ENCODE peak calls at places on chromosome 5, in nine cellular contexts. B, D, F, R, Z, G, H, U and T are unnamed samples.

GRCh38 chr5:134600600-134600999 is 32.0 kb downstream of the SAR1B start:
- DNase-seq in Z (peak), D (no peak), H (no peak), F (no peak), B (no peak), U (no peak), R (no peak), G (no peak), T (no peak)

GRCh38 chr5:38463634-38464521 is 92.6 kb downstream of the LIFR start:
- DNase-seq in R (no peak), Z (peak), F (peak), G (no peak), H (no peak), U (no peak), D (peak), B (no peak), T (no peak)

GRCh38 chr5:36060516-36060885 is 6.2 kb downstream of the UGT3A2 start:
- DNase-seq in R (no peak), H (no peak), F (no peak), U (no peak), G (no peak), D (no peak), Z (peak), B (no peak), T (no peak)

GRCh38 chr5:37248970-37249819 is at the start of gene CPLANE1:
- DNase-seq in U (peak), H (peak), G (peak), Z (peak), D (peak), R (peak), B (peak), F (peak), T (peak)

GRCh38 chr5:34003941-34004340 is 3.9 kb downstream of the AMACR start:
- DNase-seq in B (no peak), G (no peak), Z (no peak), F (no peak), R (no peak), U (no peak), D (no peak), H (no peak), T (no peak)

GRCh38 chr5:56696900-56697299 is 118.4 kb upstream of the MAP3K1 start:
- DNase-seq in B (no peak), Z (peak), H (no peak), R (no peak), D (peak), G (no peak), U (no peak), F (peak), T (no peak)

GRCh38 chr5:56358703-56359428 is 125.7 kb upstream of the ANKRD55 start:
- DNase-seq in D (no peak), G (no peak), Z (no peak), U (no peak), F (no peak), H (no peak), B (no peak), R (peak), T (no peak)

GRCh38 chr5:82470185-82470584 is 192.0 kb upstream of the RPS23 start:
- DNase-seq in H (no peak), B (no peak), G (no peak), U (no peak), R (no peak), F (no peak), D (no peak), Z (no peak), T (no peak)

GRCh38 chr5:139855451-139855850 is 59.8 kb downstream of the PSD2 start:
- DNase-seq in B (no peak), D (no peak), R (no peak), H (no peak), U (no peak), Z (no peak), F (no peak), G (no peak), T (no peak)

GRCh38 chr5:151750121-151750520 is 8.3 kb downstream of the ATOX1 start:
- DNase-seq in F (no peak), B (no peak), H (no peak), U (no peak), D (no peak), Z (no peak), G (no peak), R (no peak), T (no peak)

GRCh38 chr5:133398646-133399081 is 213.7 kb downstream of the FSTL4 start:
- DNase-seq in R (no peak), G (peak), F (no peak), Z (no peak), U (no peak), B (peak), H (no peak), D (no peak), T (no peak)

GRCh38 chr5:122704247-122705036 is 70.4 kb upstream of the SNX2 start:
- DNase-seq in H (no peak), B (no peak), Z (peak), G (no peak), F (no peak), D (peak), R (no peak), U (no peak), T (no peak)

DNA sequence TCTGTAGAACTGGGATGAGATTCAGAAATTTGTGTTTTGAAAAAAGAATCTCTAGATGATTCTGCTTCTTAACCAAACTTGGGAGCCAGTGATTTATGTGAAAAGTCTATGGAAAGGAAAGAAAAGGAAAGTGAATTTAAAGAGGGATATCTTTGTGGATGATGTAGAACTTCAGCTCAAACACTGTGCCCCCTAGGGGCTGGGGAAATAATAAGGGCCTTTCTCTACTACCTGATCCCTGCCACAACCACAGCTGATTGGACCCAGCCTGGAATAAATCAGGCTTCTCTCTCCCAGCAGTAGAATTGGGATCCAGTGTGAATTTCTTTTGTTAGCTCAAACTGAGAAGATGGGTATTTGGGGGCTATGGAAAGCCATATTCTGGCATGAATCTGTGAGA is 155.0 kb downstream of the PRELID2 start:
- DNase-seq in D (no peak), R (no peak), G (no peak), B (no peak), H (no peak), U (no peak), Z (no peak), F (no peak), T (no peak)
- TF ChIP-seq CTCF in D (no peak), R (peak), G (no peak), B (peak), H (peak), U (no peak), Z (no peak), F (peak), T (no peak)

GRCh38 chr5:154971501-154971900 is 30.6 kb downstream of the MRPL22 start:
- DNase-seq in D (no peak), U (no peak), H (no peak), Z (no peak), R (no peak), G (no peak), F (no peak), B (no peak), T (no peak)

GRCh38 chr5:154968953-154969352 is 28.1 kb downstream of the MRPL22 start:
- DNase-seq in D (no peak), U (no peak), F (no peak), Z (no peak), B (no peak), R (no peak), H (no peak), G (no peak), T (no peak)

GRCh38 chr5:154970759-154971158 is 29.9 kb downstream of the MRPL22 start:
- DNase-seq in U (no peak), F (no peak), Z (peak), D (no peak), G (no peak), B (no peak), R (no peak), H (no peak), T (no peak)

GRCh38 chr5:154977409-154977808 is 36.1 kb upstream of the KIF4B start:
- DNase-seq in R (no peak), G (no peak), U (no peak), Z (no peak), D (peak), B (no peak), H (no peak), F (no peak), T (no peak)

GRCh38 chr5:154972476-154973080 is 31.7 kb downstream of the MRPL22 start:
- DNase-seq in B (no peak), Z (peak), H (no peak), U (peak), R (peak), D (peak), F (peak), G (no peak), T (no peak)
- TF ChIP-seq CTCF in B (peak), Z (peak), H (no peak), U (no peak), R (peak), D (peak), F (peak), G (peak), T (no peak)

DNA sequence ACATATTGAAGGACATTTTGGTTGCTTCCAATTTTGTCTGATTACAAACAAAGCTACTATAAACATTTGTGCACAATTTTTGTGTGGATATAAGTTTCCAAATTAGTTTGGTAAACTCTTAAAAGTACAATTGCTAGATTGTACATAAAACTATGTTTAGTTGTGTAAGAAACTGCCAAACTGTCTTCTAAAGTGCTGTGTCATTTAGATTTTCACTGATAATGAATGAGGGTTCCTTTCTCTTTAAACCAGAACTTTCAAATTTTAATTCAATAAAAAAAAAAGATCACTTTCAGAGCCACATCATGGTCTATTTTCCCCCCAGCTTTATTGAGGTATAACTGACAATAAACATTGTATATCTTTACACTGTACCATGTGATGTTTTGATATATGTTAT is 74.0 kb upstream of the TRPC7 start:
- DNase-seq in D (no peak), Z (no peak), H (no peak), U (no peak), G (no peak), B (no peak), R (no peak), F (no peak), T (no peak)
- TF ChIP-seq CTCF in D (no peak), Z (no peak), H (no peak), U (no peak), G (no peak), B (no peak), R (no peak), F (no peak), T (no peak)

GRCh38 chr5:23223846-23224245 is 283.6 kb upstream of the PRDM9 start:
- DNase-seq in D (peak), H (no peak), B (no peak), G (no peak), Z (no peak), F (no peak), R (no peak), U (no peak), T (no peak)
- TF ChIP-seq CTCF in D (no peak), H (no peak), B (no peak), G (no peak), Z (no peak), F (no peak), R (no peak), U (no peak), T (no peak)

DNA sequence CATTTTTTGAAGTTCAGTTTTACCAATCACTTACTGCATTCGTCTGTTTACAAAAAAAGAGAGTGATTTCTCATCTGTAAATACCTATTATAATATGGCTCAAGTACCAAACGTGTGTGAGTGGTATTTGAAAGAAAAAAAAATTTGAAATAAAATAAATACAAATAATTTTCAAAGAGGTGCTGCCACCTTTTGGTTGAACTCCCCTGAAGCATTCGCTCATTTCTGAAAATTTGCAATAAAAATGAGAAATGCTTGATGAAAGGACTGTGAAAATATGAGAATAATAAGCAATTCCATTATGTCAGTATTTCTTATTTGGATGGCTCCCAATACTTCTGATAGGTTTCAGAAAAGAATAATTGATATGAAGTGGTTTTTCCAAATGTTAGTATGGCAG is 409.9 kb downstream of the CTNND2 start:
- DNase-seq in G (no peak), H (no peak), U (no peak), Z (no peak), R (no peak), D (peak), F (no peak), B (no peak), T (no peak)
- TF ChIP-seq CTCF in G (peak), H (no peak), U (peak), Z (peak), R (peak), D (peak), F (no peak), B (peak), T (no peak)

GRCh38 chr5:42768106-42768504 is 11.5 kb downstream of the CCDC152 start:
- DNase-seq in D (no peak), U (no peak), B (no peak), H (no peak), G (no peak), R (no peak), F (no peak), Z (no peak), T (no peak)

GRCh38 chr5:42770003-42770402 is 13.4 kb downstream of the CCDC152 start:
- DNase-seq in F (no peak), R (no peak), Z (no peak), G (no peak), U (no peak), H (no peak), D (no peak), B (no peak), T (no peak)

GRCh38 chr5:42772265-42772993 is 15.8 kb downstream of the CCDC152 start:
- DNase-seq in R (peak), D (no peak), F (no peak), Z (no peak), H (no peak), U (no peak), G (no peak), B (no peak), T (no peak)

DNA sequence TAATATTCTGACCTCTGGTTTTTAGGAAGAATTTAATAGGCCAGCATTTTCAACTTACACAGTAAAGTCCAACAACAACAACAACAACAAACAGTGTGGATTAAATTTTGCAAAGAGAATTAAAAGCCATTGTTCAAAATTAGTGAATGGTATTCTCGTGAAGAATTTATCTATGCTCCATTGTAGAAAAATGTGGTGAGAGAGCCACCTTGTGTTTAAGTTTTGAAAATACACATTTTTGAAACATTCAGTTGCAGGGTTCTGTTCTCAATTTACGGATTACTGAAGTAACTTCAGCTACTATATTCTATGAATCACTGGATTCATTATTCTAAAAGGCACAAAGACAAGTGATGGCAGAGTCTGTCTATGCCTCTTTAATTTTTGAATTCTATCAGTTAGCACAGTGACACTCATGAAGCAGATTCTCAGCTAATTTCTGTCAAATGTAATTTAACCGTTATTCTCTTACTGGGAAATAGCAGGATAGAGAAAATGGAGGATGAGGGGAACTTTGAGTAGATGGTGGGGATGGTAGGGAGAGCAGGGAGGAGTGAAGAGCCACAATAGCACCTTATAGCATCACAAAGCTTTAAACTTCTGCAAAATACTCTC is 11.0 kb downstream of the CCDC152 start:
- DNase-seq in G (no peak), R (no peak), U (no peak), H (no peak), B (peak), F (no peak), Z (peak), D (peak), T (no peak)
- TF ChIP-seq CTCF in G (peak), R (peak), U (peak), H (peak), B (peak), F (peak), Z (peak), D (peak), T (no peak)

GRCh38 chr5:149762958-149763630 is 33.0 kb downstream of the PPARGC1B start:
- DNase-seq in F (no peak), R (no peak), H (no peak), B (no peak), U (no peak), Z (no peak), D (no peak), G (no peak), T (no peak)

GRCh38 chr5:149766460-149767277 is 36.6 kb downstream of the PPARGC1B start:
- DNase-seq in Z (no peak), U (no peak), G (no peak), R (no peak), H (no peak), D (no peak), F (no peak), B (no peak), T (no peak)

GRCh38 chr5:149767278-149767550 is 37.1 kb downstream of the PPARGC1B start:
- DNase-seq in U (no peak), F (no peak), D (no peak), R (no peak), G (no peak), H (no peak), Z (no peak), B (no peak), T (no peak)

GRCh38 chr5:149764086-149764485 is 34.0 kb downstream of the PPARGC1B start:
- DNase-seq in U (no peak), H (no peak), D (no peak), F (no peak), R (no peak), G (no peak), Z (no peak), B (no peak), T (no peak)

GRCh38 chr5:149765932-149766331 is 35.8 kb downstream of the PPARGC1B start:
- DNase-seq in R (no peak), B (no peak), Z (no peak), G (no peak), F (no peak), U (no peak), D (no peak), H (no peak), T (no peak)
- TF ChIP-seq CTCF in R (peak), B (peak), Z (no peak), G (peak), F (peak), U (peak), D (peak), H (peak), T (no peak)

DNA sequence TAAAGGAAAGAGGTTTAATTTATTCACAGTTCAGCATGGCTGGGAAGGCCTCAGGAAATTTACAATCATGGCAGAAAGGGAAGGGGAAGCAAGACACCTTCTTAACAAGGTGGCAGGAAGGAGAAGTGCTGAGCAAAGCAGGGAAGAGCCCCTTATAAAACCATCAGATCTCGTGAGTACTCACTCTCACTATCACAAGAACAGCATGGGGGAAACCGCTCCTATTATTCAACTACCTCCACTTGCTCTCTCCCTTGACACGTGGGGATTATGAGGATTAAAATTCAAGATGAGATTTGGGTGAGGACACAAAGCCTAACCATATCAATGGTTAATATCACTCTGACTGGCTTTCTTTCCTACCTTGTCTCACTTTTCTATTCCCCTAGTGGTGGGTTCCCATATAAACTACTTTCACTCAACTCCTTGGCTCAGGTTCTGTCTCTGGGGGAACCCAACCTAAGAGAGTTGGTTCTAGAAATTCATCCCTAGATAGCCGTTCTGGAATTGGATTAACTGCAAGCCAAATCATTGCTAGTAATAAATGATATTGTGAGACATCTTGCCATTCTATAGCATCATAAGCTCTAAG is 749.8 kb upstream of the GRAMD2B start:
- DNase-seq in D (no peak), Z (no peak), F (no peak), B (no peak), U (no peak), R (no peak), H (no peak), G (no peak), T (no peak)
- TF ChIP-seq CTCF in D (no peak), Z (no peak), F (no peak), B (no peak), U (no peak), R (no peak), H (no peak), G (no peak), T (no peak)

GRCh38 chr5:108637110-108637509 is 110.6 kb upstream of the FER start:
- DNase-seq in G (no peak), R (no peak), H (no peak), U (no peak), B (no peak), F (no peak), D (peak), Z (peak), T (no peak)

GRCh38 chr5:108639356-108639755 is 108.3 kb upstream of the FER start:
- DNase-seq in U (no peak), D (no peak), F (no peak), Z (no peak), G (no peak), B (no peak), H (no peak), R (no peak), T (no peak)

GRCh38 chr5:108638021-108638420 is 109.7 kb upstream of the FER start:
- DNase-seq in D (no peak), H (no peak), F (no peak), R (no peak), B (no peak), G (no peak), Z (no peak), U (no peak), T (no peak)

GRCh38 chr5:108641596-108641995 is 106.1 kb upstream of the FER start:
- DNase-seq in U (no peak), R (no peak), D (no peak), Z (no peak), F (no peak), H (no peak), G (no peak), B (no peak), T (no peak)

DNA sequence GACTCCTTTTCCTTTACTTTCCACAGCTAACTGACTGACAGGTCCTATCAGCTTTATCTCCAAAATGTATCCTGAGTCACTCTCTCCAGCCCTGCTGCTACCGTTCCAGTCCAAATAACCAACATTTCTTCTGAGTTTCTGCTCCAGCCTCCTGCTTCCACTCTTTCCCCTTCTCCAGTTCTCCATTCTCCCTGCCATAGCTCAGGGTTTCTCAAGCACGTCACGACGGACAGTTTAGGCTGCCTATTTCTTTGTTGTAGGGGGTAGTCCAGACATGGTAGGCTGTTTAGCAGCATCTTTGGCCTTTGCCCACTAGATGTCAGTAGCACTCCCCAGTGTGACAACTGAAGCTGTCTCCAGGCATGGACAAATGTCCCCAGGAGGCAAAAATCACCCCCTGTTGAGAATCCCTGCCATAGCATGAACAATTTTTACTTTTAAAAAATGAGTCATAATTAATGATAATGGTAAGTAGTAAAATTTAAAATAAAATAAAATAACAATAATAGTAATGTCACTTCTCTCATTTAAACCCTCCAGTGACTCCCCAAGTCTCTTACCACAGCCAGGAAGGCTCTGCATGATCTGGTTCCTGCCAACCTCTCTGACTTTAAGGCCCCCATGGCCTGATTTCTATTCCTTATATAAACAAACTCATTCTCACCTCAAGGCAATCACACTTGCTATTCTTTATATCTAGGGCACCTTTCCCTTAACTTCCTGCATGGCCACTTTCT is 105.4 kb upstream of the FER start:
- DNase-seq in H (peak), R (peak), B (peak), U (peak), Z (peak), D (peak), F (peak), G (no peak), T (peak)
- TF ChIP-seq CTCF in H (peak), R (peak), B (peak), U (peak), Z (peak), D (peak), F (peak), G (peak), T (peak)